ENCODE peak calls at places on chromosomes 13 and 19, in seven cellular contexts. Y is hepatocyte, U is osteocyte, V is NCI-H2081 treated with DMSO at 0.1 percent for 48 hours, T is AG10803, W is NCI-H1436, O is cardiac muscle cell. S is an unnamed sample.

GRCh38 chr13:61670384-61671161 is 254.9 kb upstream of the PCDH20 start:
- DNase-seq in U (no peak), O (no peak), Y (no peak), V (no peak), W (no peak), T (no peak), S (no peak)

GRCh38 chr19:39671739-39672363 is 16.1 kb downstream of the LGALS16 start:
- DNase-seq in O (peak; percentile 67), U (no peak), Y (peak; percentile 70), T (peak; percentile 29), V (no peak), W (peak; percentile 42), S (no peak)

GRCh38 chr19:52007436-52007804 is 591 bp downstream of the ZNF615 start:
- DNase-seq in U (no peak), O (peak; percentile 23), Y (peak; percentile 16), W (no peak), V (no peak), T (peak; percentile 5), S (no peak)

GRCh38 chr19:5621945-5622464 is 571 bp downstream of the SAFB2 start:
- DNase-seq in O (no peak), V (no peak), Y (peak; percentile 38), T (no peak), U (no peak), W (no peak), S (no peak)

GRCh38 chr19:3154957-3155736 is 19.3 kb downstream of the GNA15 start:
- DNase-seq in O (no peak), W (peak; percentile 84), U (no peak), V (no peak), T (peak; percentile 99), Y (no peak), S (no peak)

GRCh38 chr13:40401911-40402776 is 264.3 kb downstream of the FOXO1 start:
- DNase-seq in V (no peak), U (peak; percentile 89), Y (peak; percentile 88), T (peak; percentile 96), O (no peak), W (no peak), S (peak; percentile 95)

GRCh38 chr13:47121092-47121763 is 224.4 kb upstream of the HTR2A start:
- DNase-seq in O (no peak), U (no peak), V (no peak), W (no peak), Y (no peak), T (no peak), S (no peak)

GRCh38 chr13:99959538-99960230 is 11.9 kb downstream of the ZIC5 start:
- DNase-seq in Y (no peak), V (no peak), W (no peak), O (peak; percentile 9), T (no peak), U (no peak), S (no peak)

GRCh38 chr19:40420766-40421467 is 4.9 kb downstream of the SERTAD1 start:
- DNase-seq in O (peak; percentile 93), Y (peak; percentile 97), W (peak; percentile 32), V (no peak), U (peak; percentile 96), T (peak; percentile 92), S (peak; percentile 98)

GRCh38 chr13:28409648-28410047 is 85.3 kb downstream of the FLT1 start:
- DNase-seq in T (peak; percentile 64), U (no peak), O (no peak), W (no peak), Y (no peak), V (no peak), S (no peak)

GRCh38 chr19:54662730-54663129 is at the start of gene LILRB4:
- DNase-seq in Y (no peak), V (no peak), T (no peak), U (no peak), W (no peak), O (no peak), S (no peak)

GRCh38 chr19:3982701-3983541 is 2.3 kb downstream of the EEF2 start:
- DNase-seq in U (no peak), Y (peak; percentile 67), T (peak; percentile 58), V (no peak), O (no peak), W (no peak), S (no peak)

GRCh38 chr13:51542358-51542972 is 41.8 kb upstream of the WDFY2 start:
- DNase-seq in T (no peak), U (no peak), Y (no peak), O (peak; percentile 20), V (no peak), W (no peak), S (no peak)

GRCh38 chr13:74101436-74101835 is 32.8 kb downstream of the KLF12 start:
- DNase-seq in V (no peak), Y (no peak), U (no peak), T (no peak), O (no peak), W (no peak), S (no peak)

GRCh38 chr19:34173145-34173956 is 1.0 kb downstream of the LSM14A start:
- DNase-seq in Y (peak; percentile 64), T (peak; percentile 64), W (no peak), U (peak; percentile 68), V (no peak), O (peak; percentile 51), S (no peak)

GRCh38 chr13:106561551-106562170 is 6.3 kb downstream of the ARGLU1 start:
- DNase-seq in Y (peak; percentile 27), O (peak; percentile 40), U (no peak), V (no peak), W (no peak), T (no peak), S (no peak)

GRCh38 chr13:28984326-28984725 is 164.2 kb downstream of the MTUS2 start:
- DNase-seq in U (no peak), W (no peak), Y (no peak), O (no peak), V (no peak), T (no peak), S (no peak)

GRCh38 chr19:34343751-34344150 is 21.2 kb upstream of the GPI start:
- DNase-seq in U (no peak), O (no peak), W (no peak), V (no peak), Y (no peak), T (no peak), S (no peak)

GRCh38 chr19:51507640-51508058 is 6.0 kb upstream of the SIGLEC12 start:
- DNase-seq in U (peak; percentile 60), W (no peak), V (no peak), T (no peak), O (no peak), Y (no peak), S (no peak)

GRCh38 chr13:48160879-48161278 is 66.0 kb upstream of the MED4 start:
- DNase-seq in W (no peak), T (peak; percentile 35), O (no peak), V (no peak), U (no peak), Y (no peak), S (no peak)